ENCODE peak calls at places on chromosomes 5 and 9, in four cellular contexts. D is stomach, K is transverse colon, U is GM23338. L is an unnamed sample.
A peak's percentile ranks its signal among the peaks of the same experiment; 100 is the strongest.

GRCh38 chr5:107580902-107581823 is 89.6 kb downstream of the EFNA5 start:
- DNase-seq in D (no peak), K (no peak), U (no peak), L (no peak)

GRCh38 chr5:174490717-174491116 is 233.7 kb upstream of the MSX2 start:
- DNase-seq in D (no peak), K (no peak), U (no peak), L (no peak)

GRCh38 chr5:10801931-10802674 is 41.1 kb upstream of the DAP start:
- DNase-seq in D (no peak), K (no peak), U (peak; percentile 12), L (no peak)

GRCh38 chr9:114282507-114282906 is 40.4 kb upstream of the ORM1 start:
- DNase-seq in D (no peak), K (no peak), U (no peak), L (peak; percentile 81)

GRCh38 chr9:27183701-27184100 is 74.7 kb downstream of the TEK start:
- DNase-seq in D (peak; percentile 31), K (no peak), U (no peak), L (no peak)

GRCh38 chr5:54586336-54586735 is 68.8 kb downstream of the SNX18 start:
- DNase-seq in D (no peak), K (no peak), U (no peak), L (no peak)

GRCh38 chr5:89397096-89397495 is 514.1 kb upstream of the MEF2C start:
- DNase-seq in D (no peak), K (no peak), U (no peak), L (no peak)

GRCh38 chr9:98488578-98489312 is 220.0 kb downstream of the GABBR2 start:
- DNase-seq in D (no peak), K (no peak), U (peak; percentile 40), L (no peak)

GRCh38 chr5:113869611-113870010 is 356.1 kb downstream of the YTHDC2 start:
- DNase-seq in D (no peak), K (no peak), U (no peak), L (no peak)

GRCh38 chr5:133326361-133326760 is 274.5 kb downstream of the HSPA4 start:
- DNase-seq in D (no peak), K (no peak), U (no peak), L (no peak)

GRCh38 chr9:36764364-36765076 is 191.8 kb downstream of the MELK start:
- DNase-seq in D (no peak), K (no peak), U (peak; percentile 13), L (no peak)

GRCh38 chr5:173866249-173867172 is 21.6 kb upstream of the CPEB4 start:
- DNase-seq in D (no peak), K (no peak), U (peak; percentile 32), L (no peak)

GRCh38 chr9:131869312-131869711 is 129.4 kb upstream of the RAPGEF1 start:
- DNase-seq in D (no peak), K (no peak), U (peak; percentile 78), L (no peak)

GRCh38 chr5:161966544-161966943 is 101.0 kb upstream of the GABRG2 start:
- DNase-seq in D (no peak), K (no peak), U (peak; percentile 66), L (no peak)

GRCh38 chr9:100126423-100126822 is 27.4 kb downstream of the INVS start:
- DNase-seq in D (no peak), K (no peak), U (no peak), L (no peak)

GRCh38 chr5:142323480-142324376 is 1.1 kb downstream of the SPRY4 start:
- DNase-seq in D (peak; percentile 44), K (peak; percentile 77), U (no peak), L (no peak)

GRCh38 chr5:151483176-151483575 is 35.8 kb downstream of the SLC36A1 start:
- DNase-seq in D (no peak), K (no peak), U (peak; percentile 30), L (no peak)

GRCh38 chr5:150636391-150637244 is 3.8 kb upstream of the SYNPO start:
- DNase-seq in D (peak; percentile 86), K (peak; percentile 68), U (no peak), L (no peak)

GRCh38 chr5:32487424-32487823 is 42.9 kb upstream of the ZFR start:
- DNase-seq in D (no peak), K (no peak), U (no peak), L (no peak)

GRCh38 chr9:90124961-90125360 is 517.7 kb downstream of the DIRAS2 start:
- DNase-seq in D (no peak), K (no peak), U (no peak), L (no peak)

GRCh38 chr5:78504726-78505431 is 143.7 kb downstream of the LHFPL2 start:
- DNase-seq in D (peak; percentile 71), K (peak; percentile 72), U (no peak), L (peak; percentile 96)

GRCh38 chr5:113806250-113806649 is 292.8 kb downstream of the YTHDC2 start:
- DNase-seq in D (no peak), K (no peak), U (peak; percentile 64), L (no peak)

GRCh38 chr5:55923177-55923872 is 71.4 kb downstream of the IL6ST start:
- DNase-seq in D (peak; percentile 33), K (no peak), U (peak; percentile 53), L (no peak)

GRCh38 chr9:129712595-129713524 is 40.0 kb downstream of the PTGES start:
- DNase-seq in D (no peak), K (no peak), U (no peak), L (no peak)

GRCh38 chr5:13946111-13946510 is 1.6 kb upstream of the DNAH5 start:
- DNase-seq in D (no peak), K (no peak), U (no peak), L (no peak)

GRCh38 chr5:75367401-75367800 is 30.4 kb downstream of the HMGCR start:
- DNase-seq in D (no peak), K (no peak), U (no peak), L (no peak)

GRCh38 chr5:138985256-138985655 is 110.1 kb upstream of the LRRTM2 start:
- DNase-seq in D (peak; percentile 52), K (no peak), U (no peak), L (no peak)

GRCh38 chr9:75152416-75152815 is 64.1 kb downstream of the OSTF1 start:
- DNase-seq in D (no peak), K (no peak), U (no peak), L (no peak)

GRCh38 chr9:110065527-110065926 is 142.4 kb downstream of the C9orf152 start:
- DNase-seq in D (no peak), K (no peak), U (no peak), L (no peak)

DNA sequence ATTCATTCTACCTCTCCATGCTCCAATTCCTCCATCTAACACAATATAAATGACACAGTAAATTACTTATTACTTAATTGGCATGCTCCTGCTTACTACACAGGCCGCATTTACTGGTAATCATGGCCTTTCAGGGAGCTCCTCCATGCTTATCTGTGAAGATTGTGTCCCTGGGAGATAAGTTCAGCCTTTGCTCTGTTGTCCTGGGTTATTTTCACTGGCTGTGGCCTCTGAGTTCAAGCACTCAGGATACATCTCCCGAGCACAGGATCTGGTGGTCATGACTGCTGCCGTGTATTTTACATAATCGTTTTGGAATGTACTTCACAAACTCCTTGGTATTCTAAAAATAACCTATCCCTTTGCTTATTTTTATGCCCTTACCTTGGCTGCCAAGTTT is 215.7 kb downstream of the ICE1 start:
- DNase-seq in D (no peak), K (no peak), U (no peak), L (no peak)
- TF ChIP-seq POLR2AphosphoS5 in D (peak; percentile 11), K (no peak), U (no peak), L (no peak)

DNA sequence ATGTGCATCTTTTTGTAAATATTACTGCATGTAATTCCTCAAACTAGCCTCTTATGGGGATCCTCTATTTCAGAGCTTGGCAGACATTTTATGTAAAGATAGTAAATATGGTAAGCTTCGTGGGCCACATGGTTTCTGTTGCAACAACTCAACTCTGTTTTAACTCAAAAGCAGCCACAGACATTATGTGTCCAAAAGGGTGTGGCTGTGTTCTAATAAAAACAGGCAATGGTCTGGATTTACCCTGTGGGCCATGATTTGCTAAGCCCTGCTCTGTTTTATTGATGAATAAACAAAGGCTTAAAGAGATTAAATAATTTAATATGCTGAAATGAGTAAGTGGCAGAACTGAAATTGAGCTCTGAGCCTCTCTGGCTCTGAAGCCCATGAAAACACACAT is 17.4 kb downstream of the DAPK1 start:
- DNase-seq in D (no peak), K (no peak), U (no peak), L (no peak)
- H3K4me1 ChIP-seq in D (peaks cover 34% of the 10 kb centered on the region), K (peaks cover 14% of the 10 kb centered on the region), U (peaks cover 44% of the 10 kb centered on the region), L (peaks cover 29% of the 10 kb centered on the region)

GRCh38 chr5:147467973-147468508 is 41.8 kb downstream of the DPYSL3 start:
- DNase-seq in D (no peak), K (no peak), U (no peak), L (no peak)
- TF ChIP-seq POLR2AphosphoS5 in D (no peak), K (no peak), U (no peak), L (no peak)

GRCh38 chr9:37937403-37937802 is 33.5 kb upstream of the SLC25A51 start:
- DNase-seq in D (no peak), K (no peak), U (no peak), L (no peak)

GRCh38 chr9:37941253-37941652 is 37.3 kb upstream of the SLC25A51 start:
- DNase-seq in D (no peak), K (no peak), U (no peak), L (no peak)

GRCh38 chr9:37936965-37937364 is 33.0 kb upstream of the SLC25A51 start:
- DNase-seq in D (no peak), K (no peak), U (no peak), L (no peak)

GRCh38 chr9:37938121-37938906 is 34.4 kb upstream of the SLC25A51 start:
- DNase-seq in D (no peak), K (no peak), U (no peak), L (no peak)

GRCh38 chr9:37939575-37940095 is 35.7 kb upstream of the SLC25A51 start:
- DNase-seq in D (no peak), K (no peak), U (no peak), L (no peak)
- H3K4me1 ChIP-seq in D (peaks cover 22% of the 10 kb centered on the region), K (peaks cover 6% of the 10 kb centered on the region), U (peaks cover 8% of the 10 kb centered on the region), L (peaks cover 46% of the 10 kb centered on the region)

L was measured in vagina.